ENCODE peak calls at places on chromosomes 7 and 10, in four cellular contexts. O, N, Y and C are unnamed samples.

GRCh38 chr7:149621776-149622175 is 124.2 kb upstream of the ZNF746 start:
- DNase-seq in O (no peak), N (no peak), Y (no peak), C (no peak)

GRCh38 chr7:84092207-84092606 is 102.4 kb downstream of the SEMA3A start:
- DNase-seq in O (no peak), N (no peak), Y (no peak), C (peak)

GRCh38 chr10:25061711-25062455 is 45.5 kb downstream of the THNSL1 start:
- DNase-seq in O (peak), N (no peak), Y (no peak), C (peak)

GRCh38 chr7:114988755-114989154 is 66.9 kb downstream of the MDFIC start:
- DNase-seq in O (no peak), N (no peak), Y (no peak), C (peak)

GRCh38 chr10:130242483-130242882 is 106.3 kb downstream of the GLRX3 start:
- DNase-seq in O (no peak), N (no peak), Y (no peak), C (no peak)

GRCh38 chr10:86538547-86538946 is 17.0 kb upstream of the WAPL start:
- DNase-seq in O (no peak), N (no peak), Y (no peak), C (no peak)

GRCh38 chr10:128047991-128048826 is 78.0 kb downstream of the MKI67 start:
- DNase-seq in O (peak), N (no peak), Y (peak), C (no peak)

GRCh38 chr7:35374858-35375257 is 121.0 kb upstream of the TBX20 start:
- DNase-seq in O (peak), N (no peak), Y (no peak), C (no peak)

GRCh38 chr7:10860516-10860915 is 113.2 kb upstream of the PHF14 start:
- DNase-seq in O (no peak), N (no peak), Y (no peak), C (peak)

GRCh38 chr10:71392791-71393781 is 3.6 kb upstream of the CDH23 start:
- DNase-seq in O (no peak), N (no peak), Y (no peak), C (no peak)

GRCh38 chr10:44395396-44395795 is 10.5 kb upstream of the CXCL12 start:
- DNase-seq in O (no peak), N (no peak), Y (no peak), C (peak)

GRCh38 chr7:101494602-101495329 is 132.1 kb downstream of the COL26A1 start:
- DNase-seq in O (no peak), N (no peak), Y (no peak), C (no peak)

GRCh38 chr10:95414016-95414830 is 123.4 kb upstream of the PDLIM1 start:
- DNase-seq in O (no peak), N (no peak), Y (no peak), C (no peak)

GRCh38 chr7:111753968-111754367 is 191.7 kb upstream of the IMMP2L start:
- DNase-seq in O (no peak), N (no peak), Y (no peak), C (no peak)

GRCh38 chr7:128039487-128040099 is 8.4 kb upstream of the LRRC4 start:
- DNase-seq in O (no peak), N (no peak), Y (no peak), C (no peak)

GRCh38 chr10:58995058-58995596 is 181.3 kb upstream of the PHYHIPL start:
- DNase-seq in O (no peak), N (no peak), Y (no peak), C (no peak)

GRCh38 chr7:3722396-3722846 is 421.4 kb downstream of the SDK1 start:
- DNase-seq in O (peak), N (no peak), Y (peak), C (no peak)

GRCh38 chr10:84329986-84330651 is 1.7 kb downstream of the CCSER2 start:
- DNase-seq in O (no peak), N (no peak), Y (no peak), C (peak)

GRCh38 chr7:94060772-94061171 is 56.6 kb upstream of the BET1 start:
- DNase-seq in O (no peak), N (no peak), Y (no peak), C (no peak)

GRCh38 chr10:76436367-76436766 is 1004.9 kb downstream of the LRMDA start:
- DNase-seq in O (no peak), N (no peak), Y (no peak), C (no peak)

GRCh38 chr10:70461397-70462348 is 16.9 kb upstream of the PALD1 start:
- DNase-seq in O (peak), N (peak), Y (peak), C (peak)

GRCh38 chr7:40348126-40348728 is 213.4 kb downstream of the SUGCT start:
- DNase-seq in O (no peak), N (no peak), Y (no peak), C (no peak)

GRCh38 chr10:25398680-25399079 is 223.9 kb downstream of the GPR158 start:
- DNase-seq in O (no peak), N (no peak), Y (no peak), C (no peak)

GRCh38 chr10:15225511-15225910 is 57.0 kb upstream of the NMT2 start:
- DNase-seq in O (no peak), N (no peak), Y (no peak), C (no peak)

GRCh38 chr7:48366096-48366495 is 194.8 kb downstream of the ABCA13 start:
- DNase-seq in O (no peak), N (no peak), Y (no peak), C (peak)

GRCh38 chr10:8312079-8312478 is 257.6 kb downstream of the GATA3 start:
- DNase-seq in O (no peak), N (no peak), Y (no peak), C (no peak)

GRCh38 chr7:100153713-100154519 is 4.6 kb downstream of the TRAPPC14 start:
- DNase-seq in O (no peak), N (no peak), Y (no peak), C (no peak)

GRCh38 chr10:14500172-14500765 is 169.5 kb upstream of the FRMD4A start:
- DNase-seq in O (peak), N (no peak), Y (no peak), C (peak)

GRCh38 chr7:117715784-117716445 is 157.3 kb downstream of the CTTNBP2 start:
- DNase-seq in O (peak), N (no peak), Y (no peak), C (peak)

GRCh38 chr7:44142028-44142427 is 896 bp upstream of the MYL7 start:
- DNase-seq in O (no peak), N (no peak), Y (peak), C (no peak)

GRCh38 chr10:101214446-101215396 is 14.5 kb downstream of the LBX1 start:
- DNase-seq in O (peak), N (peak), Y (peak), C (peak)

GRCh38 chr10:80110986-80111385 is 21.5 kb upstream of the PLAC9 start:
- DNase-seq in O (no peak), N (no peak), Y (no peak), C (no peak)